ENCODE peak calls at places on chromosomes 6 and 20, in eight cellular contexts. K, G, V, W, P, J, B and L are unnamed samples.

GRCh38 chr6:34633256-34633655 is 63.3 kb downstream of the ILRUN start:
- DNase-seq in K (no peak), G (no peak), V (no peak), W (no peak), P (no peak), J (no peak), B (no peak), L (no peak)

GRCh38 chr6:106102034-106102433 is 15.9 kb downstream of the PRDM1 start:
- DNase-seq in K (no peak), G (no peak), V (no peak), W (no peak), P (no peak), J (no peak), B (no peak), L (no peak)

GRCh38 chr6:40722553-40723258 is 135.5 kb upstream of the LRFN2 start:
- DNase-seq in K (no peak), G (no peak), V (no peak), W (no peak), P (no peak), J (no peak), B (no peak), L (no peak)

GRCh38 chr20:53677447-53678314 is 84.0 kb upstream of the ZNF217 start:
- DNase-seq in K (peak), G (peak), V (peak), W (no peak), P (peak), J (peak), B (no peak), L (no peak)

GRCh38 chr6:29502181-29502580 is 14.4 kb upstream of the MAS1L start:
- DNase-seq in K (no peak), G (no peak), V (no peak), W (peak), P (no peak), J (no peak), B (no peak), L (no peak)

GRCh38 chr6:129685640-129686031 is 24.3 kb downstream of the ARHGAP18 start:
- DNase-seq in K (no peak), G (no peak), V (no peak), W (no peak), P (no peak), J (no peak), B (no peak), L (no peak)

GRCh38 chr6:160028487-160029275 is 59.8 kb downstream of the IGF2R start:
- DNase-seq in K (no peak), G (no peak), V (no peak), W (no peak), P (no peak), J (peak), B (no peak), L (no peak)

GRCh38 chr6:11675610-11676009 is 103.0 kb downstream of the ADTRP start:
- DNase-seq in K (no peak), G (no peak), V (no peak), W (no peak), P (peak), J (no peak), B (no peak), L (no peak)

GRCh38 chr20:50298554-50299324 is 108.1 kb downstream of the CEBPB start:
- DNase-seq in K (peak), G (no peak), V (no peak), W (no peak), P (no peak), J (no peak), B (no peak), L (no peak)

GRCh38 chr6:163588211-163588919 is 173.8 kb downstream of the QKI start:
- DNase-seq in K (no peak), G (no peak), V (no peak), W (no peak), P (no peak), J (no peak), B (no peak), L (no peak)

GRCh38 chr6:33974030-33974429 is 170.2 kb upstream of the MLN start:
- DNase-seq in K (no peak), G (no peak), V (no peak), W (peak), P (no peak), J (no peak), B (no peak), L (no peak)

GRCh38 chr20:13554706-13555105 is 84.0 kb downstream of the TASP1 start:
- DNase-seq in K (no peak), G (no peak), V (no peak), W (no peak), P (no peak), J (no peak), B (no peak), L (no peak)

GRCh38 chr20:7608246-7608645 is 332.0 kb downstream of the HAO1 start:
- DNase-seq in K (no peak), G (no peak), V (no peak), W (no peak), P (no peak), J (no peak), B (no peak), L (no peak)

GRCh38 chr20:50675671-50676376 is 15.5 kb downstream of the RIPOR3 start:
- DNase-seq in K (no peak), G (no peak), V (no peak), W (no peak), P (no peak), J (no peak), B (no peak), L (peak)

GRCh38 chr20:24139846-24140245 is 151.3 kb upstream of the GGTLC1 start:
- DNase-seq in K (no peak), G (no peak), V (no peak), W (no peak), P (no peak), J (no peak), B (no peak), L (no peak)

GRCh38 chr6:138372711-138373463 is 4.8 kb upstream of the SMIM28 start:
- DNase-seq in K (peak), G (peak), V (no peak), W (no peak), P (no peak), J (no peak), B (no peak), L (no peak)

GRCh38 chr6:137845460-137845859 is 21.6 kb upstream of the TNFAIP3 start:
- DNase-seq in K (peak), G (no peak), V (no peak), W (no peak), P (no peak), J (no peak), B (no peak), L (no peak)

GRCh38 chr6:166006593-166007301 is 160.9 kb downstream of the TBXT start:
- DNase-seq in K (no peak), G (no peak), V (no peak), W (peak), P (no peak), J (no peak), B (no peak), L (no peak)

GRCh38 chr6:100255701-100256100 is 209.0 kb downstream of the SIM1 start:
- DNase-seq in K (no peak), G (no peak), V (no peak), W (no peak), P (no peak), J (no peak), B (no peak), L (no peak)

GRCh38 chr20:35828434-35828833 is 56.6 kb downstream of the PHF20 start:
- DNase-seq in K (no peak), G (no peak), V (no peak), W (no peak), P (peak), J (peak), B (no peak), L (no peak)

GRCh38 chr6:1387632-1388031 is 1.7 kb upstream of the FOXF2 start:
- DNase-seq in K (no peak), G (no peak), V (no peak), W (no peak), P (no peak), J (no peak), B (no peak), L (no peak)

GRCh38 chr6:128351255-128351514 is 169.2 kb downstream of the PTPRK start:
- DNase-seq in K (no peak), G (no peak), V (no peak), W (no peak), P (no peak), J (no peak), B (no peak), L (no peak)

GRCh38 chr6:148814082-148814790 is 67.4 kb downstream of the UST start:
- DNase-seq in K (no peak), G (no peak), V (no peak), W (no peak), P (no peak), J (no peak), B (no peak), L (no peak)

DNA sequence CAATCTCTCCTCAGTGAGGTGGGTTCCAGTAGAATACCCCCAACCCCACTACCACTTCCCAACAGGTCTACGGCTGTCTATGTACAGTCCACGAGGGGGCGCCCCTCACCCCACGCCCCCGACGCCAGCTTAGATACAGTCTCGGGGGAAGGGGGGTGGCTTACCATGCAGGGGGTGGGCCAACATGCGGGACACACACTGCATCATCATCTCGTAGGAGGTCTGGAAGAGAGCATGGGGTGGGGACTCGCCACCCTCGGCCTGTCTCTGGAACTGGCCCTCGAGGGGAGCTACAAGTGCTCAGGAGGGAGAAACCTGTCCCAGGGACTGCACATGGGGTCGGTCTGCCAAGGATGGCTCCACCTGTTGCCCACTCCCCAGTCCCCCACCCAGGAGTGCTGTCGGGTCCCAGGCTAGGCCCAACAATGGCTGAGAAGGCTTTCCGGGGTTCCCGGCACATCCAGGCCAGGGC is 8.5 kb downstream of the MTCH1 start:
- DNase-seq in K (peak), G (peak), V (no peak), W (no peak), P (no peak), J (peak), B (no peak), L (no peak)
- TF ChIP-seq POLR2A in K (no peak), G (no peak), V (no peak), W (no peak), P (no peak), J (no peak), B (no peak), L (no peak)

GRCh38 chr6:6453186-6453585 is 132.7 kb upstream of the F13A1 start:
- DNase-seq in K (no peak), G (no peak), V (no peak), W (no peak), P (no peak), J (no peak), B (no peak), L (no peak)
- TF ChIP-seq POLR2A in K (no peak), G (no peak), V (no peak), W (no peak), P (no peak), J (no peak), B (no peak), L (no peak)

DNA sequence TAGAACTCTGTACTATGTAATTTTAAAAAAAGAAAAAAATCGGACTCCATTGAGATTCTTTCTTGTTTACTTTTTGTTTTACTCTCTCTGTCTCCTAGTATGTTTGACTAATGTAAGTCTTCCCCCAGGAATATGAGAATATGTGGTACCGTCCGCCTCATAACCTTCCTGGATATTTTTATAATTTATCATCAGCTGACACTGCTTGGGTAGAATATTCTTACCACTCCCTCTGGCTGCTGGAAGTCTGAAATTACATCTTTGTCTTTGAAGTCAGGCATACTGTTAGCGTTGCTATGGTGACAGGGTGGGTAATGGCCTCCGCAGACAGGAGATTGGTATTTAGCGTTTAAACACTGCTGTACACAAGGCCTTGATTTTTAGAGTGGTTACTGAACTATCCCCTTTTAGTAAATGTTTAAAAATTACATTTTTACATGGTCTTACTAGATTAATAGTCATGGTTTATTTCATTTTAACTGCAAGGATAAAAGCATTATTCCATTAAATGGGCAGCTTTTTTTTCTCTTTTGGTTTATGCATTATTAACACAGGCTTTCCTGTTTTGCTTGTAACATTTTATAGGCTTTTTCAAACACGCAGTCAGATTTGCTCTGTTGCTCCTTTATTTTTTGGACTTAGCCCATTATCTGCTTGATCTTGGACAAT is 176.4 kb downstream of the ARID1B start:
- DNase-seq in K (peak), G (peak), V (no peak), W (no peak), P (no peak), J (no peak), B (peak), L (peak)
- TF ChIP-seq POLR2A in K (no peak), G (no peak), V (no peak), W (no peak), P (no peak), J (no peak), B (no peak), L (no peak)

GRCh38 chr6:157982580-157983438 is 1.1 kb downstream of the SYNJ2 start:
- DNase-seq in K (peak), G (peak), V (no peak), W (no peak), P (peak), J (peak), B (no peak), L (peak)

GRCh38 chr6:157982297-157982579 is 575 bp downstream of the SYNJ2 start:
- DNase-seq in K (no peak), G (peak), V (no peak), W (peak), P (peak), J (peak), B (no peak), L (no peak)

GRCh38 chr6:157981132-157981394 is 600 bp upstream of the SYNJ2 start:
- DNase-seq in K (peak), G (no peak), V (no peak), W (no peak), P (peak), J (peak), B (no peak), L (no peak)

GRCh38 chr6:157980288-157981131 is 1.2 kb upstream of the SYNJ2 start:
- DNase-seq in K (no peak), G (no peak), V (no peak), W (no peak), P (no peak), J (no peak), B (no peak), L (no peak)

DNA sequence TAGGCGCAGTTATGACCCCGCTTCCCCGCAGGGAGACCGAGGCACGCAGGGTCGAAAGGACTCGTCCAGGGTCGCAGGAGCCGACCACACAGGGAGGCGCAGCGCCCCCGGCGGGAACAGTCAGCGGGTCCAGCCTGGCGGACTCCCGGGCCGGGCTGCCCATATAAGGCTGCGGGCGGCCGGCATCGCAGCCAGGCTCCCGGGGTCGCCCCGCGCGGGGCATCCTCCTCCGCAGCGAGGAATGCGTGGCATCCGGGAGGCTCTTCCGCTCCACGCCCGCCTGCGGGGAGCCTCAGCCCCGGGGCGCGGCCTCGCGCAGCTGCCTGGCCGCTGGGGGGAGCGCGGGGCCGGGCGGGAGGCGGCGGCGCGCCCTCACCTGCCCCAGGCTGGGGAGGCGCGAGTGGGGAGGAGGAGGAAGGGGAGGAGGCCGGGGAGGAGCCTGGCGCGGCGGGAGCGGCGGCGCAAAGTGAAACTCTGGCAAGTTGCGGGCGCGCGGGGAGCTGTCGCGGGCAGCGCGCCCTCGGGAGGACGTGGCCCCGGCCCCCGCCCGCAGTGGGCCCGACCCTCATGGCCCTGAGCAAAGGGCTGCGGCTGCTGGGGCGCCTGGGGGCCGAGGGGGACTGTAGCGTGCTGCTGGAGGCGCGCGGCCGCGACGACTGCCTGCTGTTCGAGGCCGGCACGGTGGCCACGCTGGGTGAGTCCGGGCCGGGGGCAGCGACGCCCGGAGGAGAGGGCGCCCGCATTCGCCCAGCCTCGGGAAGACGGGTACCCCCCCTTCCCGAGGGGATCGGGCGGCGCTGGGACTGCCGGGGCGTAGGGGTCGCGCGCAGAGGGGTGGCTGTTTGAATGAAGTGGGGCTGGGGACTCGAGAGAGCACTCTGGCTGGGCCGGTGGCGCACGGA is at the start of gene SYNJ2:
- DNase-seq in K (peak), G (peak), V (peak), W (peak), P (peak), J (peak), B (no peak), L (peak)
- TF ChIP-seq POLR2A in K (peak), G (no peak), V (peak), W (peak), P (peak), J (peak), B (no peak), L (peak)

GRCh38 chr6:31820051-31820389 is 4.7 kb downstream of the HSPA1A start:
- DNase-seq in K (no peak), G (no peak), V (no peak), W (no peak), P (peak), J (no peak), B (no peak), L (no peak)

GRCh38 chr6:31813463-31813849 is 1.6 kb downstream of the HSPA1L start:
- DNase-seq in K (no peak), G (no peak), V (no peak), W (no peak), P (no peak), J (no peak), B (no peak), L (no peak)

GRCh38 chr6:31815025-31815838 is at the start of the genes HSPA1A and HSPA1L:
- DNase-seq in K (peak), G (peak), V (peak), W (peak), P (peak), J (peak), B (no peak), L (no peak)

GRCh38 chr6:31811645-31812044 is 3.4 kb downstream of the HSPA1L start:
- DNase-seq in K (no peak), G (no peak), V (no peak), W (no peak), P (no peak), J (no peak), B (no peak), L (no peak)

DNA sequence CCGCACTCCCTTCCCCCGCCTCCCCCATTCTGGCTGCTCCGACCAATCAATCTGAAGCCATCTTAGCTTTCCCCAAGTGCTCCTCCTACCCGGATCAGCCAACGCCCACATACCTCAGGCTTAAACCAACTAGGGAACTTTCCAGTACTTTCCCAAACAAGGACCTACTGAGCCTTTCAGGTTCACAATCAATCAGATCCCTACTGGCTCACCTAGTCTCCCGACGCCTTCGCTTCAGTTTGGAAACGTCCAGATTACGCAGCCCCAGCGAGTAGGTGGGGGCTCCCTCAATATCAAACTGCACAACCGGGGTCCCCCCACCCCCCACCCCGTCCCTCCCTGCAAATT is 432 bp downstream of the HSPA1L start:
- DNase-seq in K (peak), G (peak), V (peak), W (peak), P (peak), J (peak), B (peak), L (peak)
- TF ChIP-seq POLR2A in K (no peak), G (peak), V (peak), W (peak), P (peak), J (peak), B (no peak), L (peak)

DNA sequence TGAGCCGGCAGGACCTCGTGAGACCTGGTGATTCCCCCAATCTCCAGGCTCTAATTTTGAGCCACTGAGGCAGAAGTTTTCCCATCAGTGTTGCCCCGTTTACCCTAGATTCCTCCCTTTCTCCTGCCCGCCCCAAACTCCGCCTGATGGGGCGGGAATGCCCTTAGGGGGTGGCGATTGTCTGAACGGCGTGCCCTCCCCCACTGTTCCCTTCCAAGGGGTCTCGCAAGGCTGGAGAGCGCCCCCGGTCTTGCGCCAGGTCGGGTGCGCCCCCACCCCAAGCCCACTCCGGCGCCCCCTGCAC is 495 bp downstream of the ZFP64 start:
- DNase-seq in K (no peak), G (peak), V (no peak), W (no peak), P (no peak), J (no peak), B (no peak), L (peak)
- TF ChIP-seq POLR2A in K (no peak), G (peak), V (no peak), W (peak), P (no peak), J (no peak), B (no peak), L (no peak)

DNA sequence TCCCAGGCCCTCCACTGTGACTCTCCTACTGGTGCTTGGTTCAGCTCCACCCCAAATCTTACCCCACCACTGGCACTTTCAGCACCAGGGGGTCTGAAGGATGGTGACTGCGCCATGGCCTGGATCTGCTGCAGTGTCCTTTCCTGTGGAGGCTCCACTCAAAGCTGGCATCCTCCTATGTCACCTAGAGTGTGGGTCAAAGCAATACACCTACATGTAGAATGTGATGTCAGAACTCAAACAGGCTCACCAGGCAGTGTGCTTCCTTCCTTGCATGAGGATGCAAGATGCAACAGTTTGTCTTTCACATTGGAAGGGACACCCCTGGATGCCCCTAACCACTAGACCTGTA is 32.8 kb upstream of the MICB start:
- DNase-seq in K (no peak), G (no peak), V (no peak), W (no peak), P (no peak), J (no peak), B (no peak), L (no peak)
- TF ChIP-seq POLR2A in K (no peak), G (no peak), V (no peak), W (no peak), P (no peak), J (no peak), B (no peak), L (no peak)